ENCODE peak calls at places on chromosome 16, in eight cellular contexts. P, Z, R, A, Y, Q, M and U are unnamed samples.

GRCh38 chr16:50002190-50002589 is 22.8 kb upstream of the CNEP1R1 start:
- DNase-seq in P (no peak), Z (no peak), R (no peak), A (no peak), Y (no peak), Q (peak; percentile 53), M (no peak), U (no peak)

GRCh38 chr16:49821614-49822282 is 34.2 kb downstream of the ZNF423 start:
- DNase-seq in P (no peak), Z (no peak), R (no peak), A (peak; percentile 22), Y (no peak), Q (no peak), M (no peak), U (no peak)

GRCh38 chr16:70695351-70696070 is 9.7 kb upstream of the MTSS2 start:
- DNase-seq in P (no peak), Z (no peak), R (no peak), A (no peak), Y (no peak), Q (no peak), M (peak; percentile 53), U (no peak)

GRCh38 chr16:84245933-84246678 is 6.3 kb upstream of the KCNG4 start:
- DNase-seq in P (no peak), Z (no peak), R (no peak), A (no peak), Y (no peak), Q (no peak), M (no peak), U (no peak)

GRCh38 chr16:28288117-28288516 is 4.2 kb upstream of the SBK1 start:
- DNase-seq in P (no peak), Z (no peak), R (no peak), A (no peak), Y (no peak), Q (no peak), M (no peak), U (no peak)

GRCh38 chr16:78985736-78986605 is 614.6 kb downstream of the MAF start:
- DNase-seq in P (no peak), Z (no peak), R (no peak), A (no peak), Y (no peak), Q (no peak), M (no peak), U (no peak)

GRCh38 chr16:48971571-48972071 is 310.0 kb downstream of the CBLN1 start:
- DNase-seq in P (no peak), Z (no peak), R (no peak), A (no peak), Y (no peak), Q (no peak), M (no peak), U (no peak)

GRCh38 chr16:9541723-9542122 is 450.3 kb downstream of the HAPSTR1 start:
- DNase-seq in P (no peak), Z (no peak), R (no peak), A (no peak), Y (no peak), Q (no peak), M (no peak), U (no peak)

GRCh38 chr16:23991044-23991443 is 155.3 kb downstream of the PRKCB start:
- DNase-seq in P (no peak), Z (no peak), R (no peak), A (no peak), Y (no peak), Q (no peak), M (no peak), U (no peak)

GRCh38 chr16:23990507-23990906 is 154.7 kb downstream of the PRKCB start:
- DNase-seq in P (no peak), Z (no peak), R (no peak), A (no peak), Y (no peak), Q (no peak), M (no peak), U (no peak)

GRCh38 chr16:23987443-23987842 is 151.7 kb downstream of the PRKCB start:
- DNase-seq in P (no peak), Z (no peak), R (no peak), A (no peak), Y (no peak), Q (no peak), M (no peak), U (no peak)

GRCh38 chr16:23981429-23982399 is 145.9 kb downstream of the PRKCB start:
- DNase-seq in P (no peak), Z (no peak), R (no peak), A (no peak), Y (no peak), Q (no peak), M (no peak), U (no peak)

DNA sequence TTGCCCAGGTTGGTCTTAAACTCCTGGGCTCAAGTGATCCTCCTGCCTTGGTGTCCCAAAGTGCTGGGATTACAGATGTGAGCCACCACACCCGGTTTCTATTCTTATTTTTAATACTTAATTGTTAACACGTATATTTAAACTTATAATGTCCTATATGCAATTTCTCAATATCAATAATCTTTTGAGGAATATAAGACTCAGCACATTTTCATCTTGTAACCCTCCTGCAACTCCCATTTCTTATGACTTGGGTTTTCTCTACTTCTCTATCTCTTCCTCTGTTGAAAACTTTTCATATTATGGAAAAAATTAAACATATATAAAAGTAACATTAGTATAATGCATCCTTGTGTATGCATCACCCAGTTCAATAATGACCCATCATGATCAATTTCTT is 150.7 kb downstream of the PRKCB start:
- DNase-seq in P (no peak), Z (no peak), R (no peak), A (no peak), Y (no peak), Q (no peak), M (no peak), U (no peak)
- H3K4me3 ChIP-seq in P (no peak overlapping the region), Z (no peak overlapping the region), R (no peak overlapping the region), A (no peak overlapping the region), Y (no peak overlapping the region), Q (no peak overlapping the region), M (no peak overlapping the region), U (no peak overlapping the region)

GRCh38 chr16:85903576-85903975 is 4.6 kb downstream of the IRF8 start:
- DNase-seq in P (no peak), Z (no peak), R (no peak), A (no peak), Y (no peak), Q (no peak), M (no peak), U (no peak)

GRCh38 chr16:85900031-85900792 is 1.2 kb downstream of the IRF8 start:
- DNase-seq in P (no peak), Z (no peak), R (no peak), A (no peak), Y (no peak), Q (no peak), M (no peak), U (no peak)

GRCh38 chr16:85901110-85901509 is 2.1 kb downstream of the IRF8 start:
- DNase-seq in P (no peak), Z (no peak), R (no peak), A (no peak), Y (no peak), Q (no peak), M (no peak), U (no peak)

GRCh38 chr16:85901760-85902365 is 2.9 kb downstream of the IRF8 start:
- DNase-seq in P (no peak), Z (no peak), R (no peak), A (peak; percentile 24), Y (no peak), Q (no peak), M (no peak), U (no peak)

DNA sequence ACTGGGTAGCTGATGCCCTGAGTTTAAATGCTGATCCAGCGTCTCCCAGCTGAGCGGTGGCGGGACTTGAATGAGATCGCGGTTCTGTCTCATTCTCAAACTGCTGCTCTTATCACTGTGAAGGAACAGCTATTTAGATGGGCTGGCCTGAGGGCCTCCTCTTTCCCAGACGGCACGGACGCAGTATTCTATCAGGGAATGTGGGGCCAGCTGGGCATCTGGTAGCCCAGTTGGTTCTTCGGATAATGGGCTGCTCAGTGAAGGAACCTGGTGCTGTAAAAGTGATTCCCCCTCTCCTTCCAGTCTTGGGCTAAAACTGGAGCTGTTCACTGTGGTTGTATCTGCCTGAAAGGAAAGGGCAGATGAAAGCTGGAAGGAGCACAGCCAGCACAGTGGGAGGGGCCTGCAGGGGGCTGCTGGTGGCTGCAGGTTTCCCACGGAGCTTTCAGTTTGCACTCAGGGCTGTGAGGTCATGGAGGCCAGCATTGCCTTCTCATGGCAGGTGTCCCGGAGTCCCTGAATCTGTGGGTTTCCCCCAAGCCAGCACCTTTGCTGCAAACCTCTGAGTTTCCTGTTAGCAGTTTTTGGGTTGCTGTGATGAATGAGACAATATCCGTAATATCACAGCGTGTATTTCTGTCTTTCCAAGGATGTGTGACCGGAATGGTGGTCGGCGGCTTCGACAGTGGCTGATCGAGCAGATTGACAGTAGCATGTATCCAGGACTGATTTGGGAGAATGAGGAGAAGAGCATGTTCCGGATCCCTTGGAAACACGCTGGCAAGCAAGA is 3.6 kb downstream of the IRF8 start:
- DNase-seq in P (no peak), Z (no peak), R (no peak), A (peak; percentile 8), Y (no peak), Q (no peak), M (peak; percentile 50), U (no peak)
- H3K4me3 ChIP-seq in P (no peak overlapping the region), Z (peak overlapping the region; percentile 12), R (no peak overlapping the region), A (no peak overlapping the region), Y (no peak overlapping the region), Q (no peak overlapping the region), M (peak overlapping the region; percentile 53), U (no peak overlapping the region)

GRCh38 chr16:1536601-1537000 is 3.1 kb downstream of the TMEM204 start:
- DNase-seq in P (no peak), Z (no peak), R (no peak), A (no peak), Y (no peak), Q (no peak), M (no peak), U (no peak)

GRCh38 chr16:1535391-1536291 is 2.2 kb downstream of the TMEM204 start:
- DNase-seq in P (no peak), Z (no peak), R (no peak), A (no peak), Y (peak; percentile 6), Q (peak; percentile 49), M (peak; percentile 41), U (no peak)

GRCh38 chr16:1537763-1538289 is 4.4 kb downstream of the TMEM204 start:
- DNase-seq in P (no peak), Z (no peak), R (no peak), A (no peak), Y (no peak), Q (no peak), M (peak; percentile 34), U (no peak)

GRCh38 chr16:1538804-1539520 is 5.5 kb downstream of the TMEM204 start:
- DNase-seq in P (no peak), Z (no peak), R (no peak), A (no peak), Y (no peak), Q (no peak), M (peak; percentile 36), U (no peak)

DNA sequence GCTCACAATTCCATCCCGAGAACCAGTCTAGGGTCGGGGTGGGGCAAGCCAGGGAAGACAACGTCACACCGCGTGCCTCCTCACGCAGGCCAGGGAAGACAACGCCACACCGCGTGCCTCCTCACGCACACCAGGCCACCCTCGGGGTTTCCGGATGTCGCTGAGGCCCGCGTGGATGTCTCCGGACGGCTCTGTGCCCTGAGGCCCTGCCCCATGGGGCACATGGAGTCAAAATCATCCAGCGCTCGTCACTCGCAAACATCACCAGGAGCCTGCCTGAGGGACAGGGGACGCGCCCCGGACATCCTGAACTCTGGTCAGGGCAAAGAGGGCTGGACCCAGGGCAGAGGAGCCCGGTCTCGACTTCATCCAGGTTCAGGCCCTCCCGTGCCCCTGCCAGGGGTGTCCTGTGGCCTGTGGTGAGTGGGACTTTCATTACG is 3.7 kb downstream of the TMEM204 start:
- DNase-seq in P (no peak), Z (no peak), R (no peak), A (no peak), Y (no peak), Q (no peak), M (no peak), U (no peak)
- H3K4me3 ChIP-seq in P (no peak overlapping the region), Z (peak overlapping the region; percentile 73), R (no peak overlapping the region), A (no peak overlapping the region), Y (no peak overlapping the region), Q (no peak overlapping the region), M (no peak overlapping the region), U (no peak overlapping the region)

GRCh38 chr16:2151188-2152091 is 3.0 kb downstream of the RAB26 start:
- DNase-seq in P (no peak), Z (no peak), R (no peak), A (no peak), Y (no peak), Q (peak; percentile 11), M (no peak), U (no peak)

GRCh38 chr16:2148714-2149629 is 547 bp downstream of the RAB26 start:
- DNase-seq in P (no peak), Z (no peak), R (no peak), A (no peak), Y (no peak), Q (peak; percentile 19), M (no peak), U (no peak)

GRCh38 chr16:2152695-2153506 is 2.7 kb upstream of the TRAF7 start:
- DNase-seq in P (no peak), Z (no peak), R (no peak), A (no peak), Y (no peak), Q (peak; percentile 16), M (no peak), U (no peak)

GRCh38 chr16:2149630-2150417 is 1.4 kb downstream of the RAB26 start:
- DNase-seq in P (no peak), Z (no peak), R (no peak), A (no peak), Y (no peak), Q (peak; percentile 20), M (no peak), U (no peak)

DNA sequence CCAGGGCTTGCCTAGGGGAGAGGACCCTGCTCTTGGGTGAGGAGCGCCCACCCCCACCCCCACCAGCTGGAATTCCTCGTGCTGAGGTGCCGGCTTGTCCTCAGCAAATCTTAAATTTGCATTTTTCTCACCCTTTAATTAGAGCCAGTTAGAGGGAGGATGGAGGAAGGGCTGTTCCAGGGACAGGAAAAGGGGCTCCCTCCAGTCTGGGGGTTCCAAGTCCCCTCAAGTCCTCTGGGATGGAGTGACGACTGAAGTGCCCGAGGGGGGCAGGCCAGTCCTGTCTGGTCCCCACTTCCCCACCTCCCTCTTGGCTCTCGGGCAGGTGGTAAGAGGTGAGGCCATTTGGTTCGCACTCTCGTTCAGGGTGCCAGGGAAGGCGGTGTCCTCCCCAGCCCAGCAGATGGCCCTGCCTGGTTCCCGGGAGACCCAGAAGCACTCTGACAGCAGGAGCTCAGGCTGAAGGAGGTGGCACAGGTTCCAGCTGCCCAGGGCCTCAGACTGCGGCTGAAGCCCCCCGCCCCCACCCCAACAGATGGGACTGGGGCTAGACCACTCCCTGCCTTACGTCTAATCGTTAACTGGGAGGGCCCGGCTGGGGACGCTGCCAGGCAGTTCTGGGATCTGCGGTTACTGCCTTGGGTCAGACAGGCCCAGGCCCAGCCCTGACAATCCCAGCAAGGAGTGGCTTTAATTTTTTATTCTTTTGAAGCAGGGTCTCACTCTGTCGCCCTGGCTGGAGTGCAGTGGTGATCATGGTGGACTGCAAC is 2.2 kb downstream of the RAB26 start:
- DNase-seq in P (peak; percentile 28), Z (no peak), R (no peak), A (no peak), Y (peak; percentile 56), Q (peak; percentile 21), M (no peak), U (no peak)
- H3K4me3 ChIP-seq in P (no peak overlapping the region), Z (peak overlapping the region; percentile 91), R (peak overlapping the region; percentile 22), A (no peak overlapping the region), Y (peak overlapping the region; percentile 2), Q (no peak overlapping the region), M (no peak overlapping the region), U (no peak overlapping the region)